ENCODE peak calls at places on chromosomes 7 and 10, in six cellular contexts. H is B cell, C is fibroblast of lung, I is PC-9, A is brain microvascular endothelial cell, N is spleen. U is an unnamed sample.

GRCh38 chr10:1631282-1631681 is 106.0 kb downstream of the ADARB2 start:
- DNase-seq in H (no peak), C (no peak), I (no peak), A (no peak), N (peak), U (peak)

GRCh38 chr10:103040424-103040823 is 122.3 kb downstream of the CNNM2 start:
- DNase-seq in H (no peak), C (peak), I (no peak), A (peak), N (no peak), U (no peak)

GRCh38 chr7:2257651-2258050 is 15.6 kb downstream of the NUDT1 start:
- DNase-seq in H (no peak), C (no peak), I (no peak), A (no peak), N (no peak), U (no peak)

GRCh38 chr7:8638076-8638475 is 204.7 kb downstream of the NXPH1 start:
- DNase-seq in H (no peak), C (peak), I (no peak), A (no peak), N (no peak), U (no peak)

GRCh38 chr7:77651544-77652162 is 44.6 kb upstream of the RSBN1L start:
- DNase-seq in H (peak), C (peak), I (peak), A (peak), N (no peak), U (no peak)

GRCh38 chr10:79359816-79360498 is 12.7 kb downstream of the PPIF start:
- DNase-seq in H (no peak), C (no peak), I (no peak), A (no peak), N (peak), U (no peak)

GRCh38 chr10:29658984-29659769 is 24.4 kb upstream of the SVIL start:
- DNase-seq in H (peak), C (peak), I (peak), A (peak), N (no peak), U (no peak)

GRCh38 chr10:110260746-110261477 is 43.8 kb downstream of the SMNDC1 start:
- DNase-seq in H (no peak), C (peak), I (no peak), A (no peak), N (no peak), U (no peak)

GRCh38 chr7:21507627-21508343 is 35.1 kb upstream of the DNAH11 start:
- DNase-seq in H (peak), C (peak), I (peak), A (peak), N (no peak), U (no peak)

GRCh38 chr10:68156373-68157185 is 47.3 kb downstream of the MYPN start:
- DNase-seq in H (peak), C (peak), I (peak), A (peak), N (no peak), U (no peak)

GRCh38 chr10:77949167-77949566 is 22.6 kb upstream of the DLG5 start:
- DNase-seq in H (no peak), C (peak), I (peak), A (peak), N (no peak), U (no peak)

GRCh38 chr7:47866120-47866519 is 82.1 kb downstream of the PKD1L1 start:
- DNase-seq in H (no peak), C (peak), I (no peak), A (no peak), N (no peak), U (no peak)

GRCh38 chr7:108403597-108404217 is 52.5 kb downstream of the NRCAM start:
- DNase-seq in H (no peak), C (no peak), I (no peak), A (no peak), N (no peak), U (no peak)

GRCh38 chr7:132516042-132516840 is 60.0 kb downstream of the PLXNA4 start:
- DNase-seq in H (no peak), C (peak), I (no peak), A (peak), N (no peak), U (no peak)

GRCh38 chr10:102644066-102644645 is at the start of gene TRIM8:
- DNase-seq in H (peak), C (peak), I (no peak), A (no peak), N (peak), U (peak)

GRCh38 chr7:6530626-6531491 is 20.4 kb downstream of the GRID2IP start:
- DNase-seq in H (peak), C (no peak), I (no peak), A (no peak), N (peak), U (no peak)

GRCh38 chr7:33054261-33054964 is 8.2 kb downstream of the NT5C3A start:
- DNase-seq in H (no peak), C (peak), I (no peak), A (no peak), N (no peak), U (no peak)

GRCh38 chr7:158382363-158382988 is 205.1 kb downstream of the PTPRN2 start:
- DNase-seq in H (no peak), C (no peak), I (no peak), A (no peak), N (peak), U (peak)

GRCh38 chr10:59234194-59234593 is 57.8 kb downstream of the PHYHIPL start:
- DNase-seq in H (no peak), C (peak), I (no peak), A (no peak), N (no peak), U (no peak)

GRCh38 chr7:65301007-65301406 is 72.6 kb upstream of the ZNF92 start:
- DNase-seq in H (no peak), C (no peak), I (no peak), A (no peak), N (no peak), U (no peak)

GRCh38 chr10:95414844-95415545 is 124.2 kb upstream of the PDLIM1 start:
- DNase-seq in H (no peak), C (no peak), I (no peak), A (no peak), N (no peak), U (no peak)

GRCh38 chr7:155141562-155141961 is 71.4 kb downstream of the HTR5A start:
- DNase-seq in H (no peak), C (no peak), I (no peak), A (no peak), N (no peak), U (no peak)

GRCh38 chr10:97861351-97861750 is 11.7 kb downstream of the GOLGA7B start:
- DNase-seq in H (no peak), C (peak), I (peak), A (peak), N (peak), U (no peak)

GRCh38 chr10:29499993-29500537 is 134.7 kb downstream of the SVIL start:
- DNase-seq in H (no peak), C (no peak), I (no peak), A (no peak), N (no peak), U (no peak)

DNA sequence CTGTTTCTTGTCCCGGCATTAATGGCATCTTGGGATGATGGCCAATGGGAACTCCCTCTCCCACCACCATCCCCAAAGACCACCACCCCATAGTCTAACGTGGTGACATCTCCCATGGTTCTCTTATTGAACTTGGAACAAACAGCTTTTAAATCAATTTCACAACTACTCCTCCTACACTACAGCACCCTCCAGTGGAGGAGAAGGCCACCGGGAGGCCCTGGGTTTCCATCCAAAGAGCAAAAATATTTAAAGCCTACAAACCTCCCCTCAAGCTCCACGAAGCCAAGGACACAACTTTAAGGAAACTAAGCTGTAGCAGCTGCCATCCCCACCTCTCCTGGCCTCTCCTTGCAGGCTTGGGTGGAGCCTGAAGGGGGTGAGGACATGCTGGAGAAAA is 94.1 kb upstream of the LANCL2 start:
- DNase-seq in H (no peak), C (no peak), I (peak), A (no peak), N (no peak), U (no peak)
- TF ChIP-seq CTCF in H (no peak), C (peak), I (peak), A (peak), N (no peak), U (peak)

GRCh38 chr10:70858759-70859158 is 29.6 kb downstream of the PCBD1 start:
- DNase-seq in H (no peak), C (no peak), I (no peak), A (no peak), N (no peak), U (no peak)
- TF ChIP-seq CTCF in H (no peak), C (no peak), I (no peak), A (no peak), N (no peak), U (no peak)

DNA sequence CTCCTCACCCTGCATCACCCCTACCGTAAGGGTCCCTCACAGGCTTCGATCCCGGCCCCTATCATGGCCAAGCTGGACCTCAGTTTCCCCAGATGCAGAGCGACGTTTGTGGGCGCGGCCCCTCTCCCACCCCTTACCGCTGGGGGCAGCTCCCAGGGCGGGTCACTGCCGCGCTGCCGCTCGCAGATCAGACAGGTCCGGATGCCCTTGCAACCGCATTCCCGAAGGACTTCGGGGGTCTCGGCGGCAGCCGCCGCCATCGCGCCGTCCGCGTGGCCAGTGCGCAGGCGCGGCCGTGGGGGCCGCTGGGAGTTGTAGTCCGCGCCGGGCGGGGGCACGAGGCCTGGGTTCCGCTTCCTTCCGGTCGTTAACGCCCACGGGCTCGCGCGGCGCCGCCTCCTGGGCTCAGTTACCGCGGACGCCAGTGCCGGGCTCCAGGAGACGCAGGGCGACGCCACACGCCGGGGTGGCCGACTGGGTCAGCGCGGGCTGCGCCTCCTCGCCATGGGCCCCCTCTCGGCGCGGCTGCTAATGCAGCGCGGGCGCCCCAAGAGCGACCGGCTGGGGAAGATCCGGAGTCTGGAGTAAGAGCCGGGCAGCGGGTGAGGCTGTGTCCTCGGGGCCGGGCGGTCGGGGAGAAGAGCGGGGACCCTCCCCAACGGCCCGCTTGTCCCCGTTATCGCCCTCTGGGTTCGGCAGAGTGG is at the start of the genes ALKBH4 and LRWD1:
- DNase-seq in H (peak), C (peak), I (peak), A (peak), N (peak), U (peak)
- TF ChIP-seq CTCF in H (peak), C (peak), I (no peak), A (no peak), N (peak), U (peak)

GRCh38 chr7:151010307-151011096 is 13.8 kb downstream of the ATG9B start:
- DNase-seq in H (peak), C (peak), I (no peak), A (no peak), N (peak), U (no peak)

GRCh38 chr7:151010002-151010306 is 14.3 kb downstream of the ATG9B start:
- DNase-seq in H (no peak), C (no peak), I (no peak), A (no peak), N (no peak), U (no peak)

GRCh38 chr7:151008143-151008510 is 16.2 kb downstream of the ATG9B start:
- DNase-seq in H (no peak), C (no peak), I (no peak), A (no peak), N (no peak), U (no peak)

GRCh38 chr7:151008511-151009323 is 15.6 kb downstream of the ATG9B start:
- DNase-seq in H (peak), C (peak), I (no peak), A (no peak), N (peak), U (no peak)

GRCh38 chr7:151009340-151010001 is 14.8 kb downstream of the ATG9B start:
- DNase-seq in H (peak), C (no peak), I (no peak), A (no peak), N (no peak), U (no peak)
- TF ChIP-seq CTCF in H (no peak), C (no peak), I (no peak), A (no peak), N (no peak), U (no peak)

DNA sequence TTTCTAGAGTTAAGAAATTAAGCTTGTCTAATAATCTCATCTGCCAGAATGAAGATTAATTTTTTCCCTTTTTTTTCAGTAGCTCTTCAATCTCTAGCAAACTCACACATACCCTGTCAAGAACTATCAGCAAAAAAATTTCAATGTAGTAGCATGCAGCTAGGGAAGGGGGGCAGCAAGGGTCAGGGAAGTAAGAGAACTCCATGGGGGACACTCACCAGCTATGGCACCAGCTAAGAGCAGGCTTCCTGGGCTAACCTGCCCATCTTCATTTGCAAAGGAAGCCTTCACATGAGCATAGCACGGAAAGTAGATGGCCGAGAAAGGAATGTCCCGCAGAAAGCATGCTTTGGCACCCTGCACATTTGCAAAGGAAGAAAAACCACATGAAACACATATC is 190.4 kb downstream of the SLC25A13 start:
- DNase-seq in H (no peak), C (no peak), I (no peak), A (no peak), N (no peak), U (no peak)
- TF ChIP-seq CTCF in H (no peak), C (no peak), I (no peak), A (no peak), N (no peak), U (no peak)

GRCh38 chr7:30697716-30698460 is 15.6 kb upstream of the CRHR2 start:
- DNase-seq in H (no peak), C (no peak), I (no peak), A (no peak), N (peak), U (peak)
- TF ChIP-seq CTCF in H (no peak), C (no peak), I (no peak), A (no peak), N (no peak), U (no peak)

GRCh38 chr7:41693150-41693997 is 9.5 kb downstream of the INHBA start:
- DNase-seq in H (no peak), C (no peak), I (no peak), A (no peak), N (no peak), U (no peak)
- TF ChIP-seq CTCF in H (no peak), C (peak), I (peak), A (peak), N (no peak), U (peak)

U was measured in chondrocyte.